ENCODE peak calls at places on chromosomes 5 and 9, in six cellular contexts. M is transverse colon, F is GM23248, D is left ventricle myocardium inferior, X is fibroblast of lung, C is heart right ventricle. I is an unnamed sample.

GRCh38 chr9:138104251-138105122 is 226.9 kb downstream of the CACNA1B start:
- DNase-seq in D (no peak), C (no peak), X (no peak), F (no peak), M (no peak), I (no peak)

GRCh38 chr5:42840279-42840678 is 28.6 kb upstream of the SELENOP start:
- DNase-seq in F (peak), M (peak), D (peak), C (peak), X (peak), I (no peak)

GRCh38 chr9:77128125-77128789 is 49.1 kb upstream of the VPS13A start:
- DNase-seq in D (no peak), F (no peak), C (no peak), X (no peak), M (no peak), I (no peak)

GRCh38 chr5:179385892-179386291 is 40.6 kb upstream of the ADAMTS2 start:
- DNase-seq in C (no peak), D (no peak), M (no peak), F (peak), X (no peak), I (no peak)

GRCh38 chr9:35664531-35665470 is at the start of gene ARHGEF39:
- DNase-seq in C (peak), F (peak), D (peak), X (peak), M (peak), I (no peak)

GRCh38 chr5:120159155-120159554 is 304.9 kb upstream of the PRR16 start:
- DNase-seq in D (no peak), M (no peak), X (no peak), C (no peak), F (no peak), I (no peak)

GRCh38 chr5:76634661-76635060 is 11.5 kb upstream of the F2RL2 start:
- DNase-seq in X (no peak), C (no peak), M (no peak), D (no peak), F (no peak), I (no peak)

GRCh38 chr5:133959643-133960042 is 8.8 kb downstream of the C5orf15 start:
- DNase-seq in C (no peak), M (no peak), D (no peak), X (no peak), F (no peak), I (no peak)

GRCh38 chr9:12916037-12916436 is 141.2 kb downstream of the LURAP1L start:
- DNase-seq in C (no peak), X (peak), M (no peak), F (peak), D (no peak), I (no peak)

GRCh38 chr5:52842111-52842510 is 54.4 kb downstream of the ITGA1 start:
- DNase-seq in F (peak), X (no peak), D (no peak), C (no peak), M (no peak), I (no peak)

GRCh38 chr5:67366961-67367360 is 170.4 kb upstream of the CD180 start:
- DNase-seq in D (no peak), X (no peak), M (no peak), C (no peak), F (no peak), I (no peak)

GRCh38 chr5:1048861-1049838 is 40.5 kb downstream of the NKD2 start:
- DNase-seq in X (no peak), C (no peak), F (no peak), D (peak), M (no peak), I (no peak)

GRCh38 chr9:35553670-35554543 is 51.2 kb upstream of the TESK1 start:
- DNase-seq in D (peak), X (peak), M (peak), F (peak), C (peak), I (no peak)

GRCh38 chr9:93660647-93661046 is 84.3 kb downstream of the PHF2 start:
- DNase-seq in X (no peak), F (no peak), D (peak), C (no peak), M (peak), I (no peak)

GRCh38 chr9:29212590-29213373 is 1639.5 kb upstream of the C9orf72 start:
- DNase-seq in D (no peak), X (no peak), M (no peak), F (peak), C (no peak), I (no peak)

GRCh38 chr5:180315762-180316212 is 23.9 kb upstream of the MAPK9 start:
- DNase-seq in C (peak), M (peak), X (peak), F (peak), D (peak), I (no peak)

GRCh38 chr9:76634356-76635054 is 129.7 kb upstream of the PCA3 start:
- DNase-seq in F (peak), M (no peak), X (peak), C (no peak), D (no peak), I (no peak)

GRCh38 chr9:78369644-78370219 is 72.8 kb downstream of the PSAT1 start:
- DNase-seq in M (peak), D (peak), C (peak), X (peak), F (peak), I (no peak)

GRCh38 chr9:136403915-136404800 is 4.2 kb upstream of the SNAPC4 start:
- DNase-seq in F (no peak), C (no peak), D (no peak), X (no peak), M (no peak), I (no peak)
- H3K4me3 ChIP-seq in F (no peak), C (no peak), D (no peak), X (no peak), M (no peak), I (no peak)

DNA sequence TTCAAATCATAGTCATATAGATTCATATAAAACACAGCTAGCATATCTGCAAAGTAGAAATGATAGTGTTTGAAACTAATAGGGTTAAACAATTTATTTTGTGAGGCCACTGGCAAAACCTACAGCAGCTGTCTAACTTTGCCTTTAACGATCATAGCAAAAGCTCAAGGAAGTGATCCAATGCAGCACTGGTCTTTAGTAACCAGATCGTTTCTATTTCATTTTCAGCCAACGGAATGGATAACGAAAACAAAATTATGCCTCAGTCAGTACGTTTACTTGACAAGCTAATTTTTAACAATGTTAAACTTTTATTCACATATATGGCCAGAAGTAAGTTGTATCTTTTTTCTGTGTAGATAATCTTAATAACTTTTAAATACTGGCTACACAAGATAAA is 17.7 kb downstream of the MLLT3 start:
- DNase-seq in D (no peak), M (no peak), X (peak), F (peak), C (no peak), I (no peak)
- H3K4me3 ChIP-seq in D (peak), M (no peak), X (peak), F (peak), C (peak), I (peak)

GRCh38 chr5:111224561-111224989 is 391 bp downstream of the CAMK4 start:
- DNase-seq in C (no peak), X (no peak), D (no peak), M (no peak), F (no peak), I (no peak)

GRCh38 chr5:111225926-111226325 is 1.7 kb downstream of the CAMK4 start:
- DNase-seq in X (no peak), M (no peak), F (no peak), D (no peak), C (no peak), I (no peak)

GRCh38 chr5:111227805-111228204 is 3.6 kb downstream of the CAMK4 start:
- DNase-seq in C (no peak), X (peak), D (no peak), F (peak), M (peak), I (no peak)

GRCh38 chr5:111227226-111227782 is 3.1 kb downstream of the CAMK4 start:
- DNase-seq in M (no peak), X (no peak), C (no peak), D (no peak), F (no peak), I (no peak)

DNA sequence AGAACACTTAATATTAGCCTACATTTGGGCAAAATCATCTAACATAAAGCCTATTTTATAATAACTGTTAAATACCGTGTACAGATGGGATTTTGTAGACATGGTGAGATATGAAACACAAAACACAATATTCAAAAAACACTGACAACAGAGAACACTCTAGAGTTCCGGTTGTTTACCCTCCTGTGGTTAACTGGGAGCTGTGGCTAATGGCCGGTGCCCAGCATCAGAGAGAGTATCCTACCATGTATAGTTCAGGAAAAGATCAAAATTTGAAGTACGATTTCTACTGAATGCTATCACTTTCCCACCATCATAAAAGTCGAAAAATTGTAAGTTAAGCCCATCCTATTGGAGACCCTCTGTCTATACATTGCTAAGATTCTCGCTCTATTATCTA is 2.4 kb downstream of the CAMK4 start:
- DNase-seq in M (no peak), F (no peak), X (no peak), C (no peak), D (no peak), I (no peak)
- H3K4me3 ChIP-seq in M (no peak), F (no peak), X (no peak), C (no peak), D (no peak), I (peak)

GRCh38 chr5:17398866-17399835 is 98.9 kb upstream of the TAF11L2 start:
- DNase-seq in F (no peak), M (no peak), D (no peak), X (no peak), C (no peak), I (no peak)

GRCh38 chr5:17401509-17402290 is 96.3 kb upstream of the TAF11L2 start:
- DNase-seq in M (no peak), C (no peak), D (no peak), X (no peak), F (no peak), I (no peak)

GRCh38 chr5:17399931-17400330 is 98.1 kb upstream of the TAF11L2 start:
- DNase-seq in F (no peak), X (no peak), D (no peak), M (no peak), C (no peak), I (no peak)

GRCh38 chr5:17402291-17403121 is 95.5 kb upstream of the TAF11L2 start:
- DNase-seq in X (no peak), D (no peak), M (no peak), C (no peak), F (no peak), I (no peak)

GRCh38 chr5:17400724-17401508 is 97.1 kb upstream of the TAF11L2 start:
- DNase-seq in C (no peak), X (no peak), M (no peak), D (no peak), F (no peak), I (no peak)
- H3K4me3 ChIP-seq in C (no peak), X (no peak), M (no peak), D (no peak), F (no peak), I (no peak)

DNA sequence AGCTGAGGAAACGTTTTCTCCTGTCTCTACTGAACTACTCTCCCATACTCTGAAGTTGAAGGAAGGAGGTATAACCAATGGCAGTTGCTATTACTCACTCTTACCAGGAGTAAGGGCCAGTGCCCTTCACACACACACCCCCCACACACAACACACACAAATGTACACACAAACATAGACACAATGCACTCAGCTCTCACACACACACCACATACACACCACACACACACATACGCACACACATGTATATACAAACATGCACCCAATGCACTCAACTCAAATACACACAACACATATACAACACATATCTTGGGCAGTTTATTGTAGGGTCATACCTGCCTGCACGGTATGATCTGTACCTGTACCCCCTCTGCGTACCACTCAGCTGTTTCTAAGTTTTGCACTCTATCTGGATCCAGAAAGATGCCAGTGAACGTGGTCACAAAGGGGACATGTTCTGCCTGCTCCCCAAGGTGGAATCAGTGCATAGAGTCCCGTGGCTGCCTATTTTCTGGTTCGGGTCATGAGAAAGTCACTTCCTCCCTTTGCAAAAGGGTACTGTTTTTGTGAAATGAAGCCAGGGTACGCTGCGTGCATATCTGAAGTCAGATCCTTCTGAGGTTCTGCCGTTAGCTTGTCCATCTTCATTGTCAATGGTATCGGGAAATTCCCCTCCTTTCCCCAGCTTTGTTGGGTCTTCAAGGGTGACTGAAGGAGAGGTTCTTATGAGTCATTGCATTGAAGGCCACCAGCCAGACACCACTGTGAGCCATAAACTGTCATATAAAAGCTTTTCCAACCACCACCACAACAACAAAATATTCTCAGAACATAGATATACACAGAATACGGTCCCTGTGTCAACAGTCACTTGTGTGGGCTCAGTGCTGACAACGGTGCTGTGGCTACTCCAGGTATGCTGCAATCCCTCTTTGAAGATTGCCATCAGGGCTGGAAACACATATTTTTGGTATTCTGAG is 131.9 kb downstream of the UGCG start:
- DNase-seq in C (no peak), D (no peak), M (no peak), F (no peak), X (no peak), I (no peak)
- H3K4me3 ChIP-seq in C (no peak), D (no peak), M (no peak), F (no peak), X (no peak), I (no peak)

DNA sequence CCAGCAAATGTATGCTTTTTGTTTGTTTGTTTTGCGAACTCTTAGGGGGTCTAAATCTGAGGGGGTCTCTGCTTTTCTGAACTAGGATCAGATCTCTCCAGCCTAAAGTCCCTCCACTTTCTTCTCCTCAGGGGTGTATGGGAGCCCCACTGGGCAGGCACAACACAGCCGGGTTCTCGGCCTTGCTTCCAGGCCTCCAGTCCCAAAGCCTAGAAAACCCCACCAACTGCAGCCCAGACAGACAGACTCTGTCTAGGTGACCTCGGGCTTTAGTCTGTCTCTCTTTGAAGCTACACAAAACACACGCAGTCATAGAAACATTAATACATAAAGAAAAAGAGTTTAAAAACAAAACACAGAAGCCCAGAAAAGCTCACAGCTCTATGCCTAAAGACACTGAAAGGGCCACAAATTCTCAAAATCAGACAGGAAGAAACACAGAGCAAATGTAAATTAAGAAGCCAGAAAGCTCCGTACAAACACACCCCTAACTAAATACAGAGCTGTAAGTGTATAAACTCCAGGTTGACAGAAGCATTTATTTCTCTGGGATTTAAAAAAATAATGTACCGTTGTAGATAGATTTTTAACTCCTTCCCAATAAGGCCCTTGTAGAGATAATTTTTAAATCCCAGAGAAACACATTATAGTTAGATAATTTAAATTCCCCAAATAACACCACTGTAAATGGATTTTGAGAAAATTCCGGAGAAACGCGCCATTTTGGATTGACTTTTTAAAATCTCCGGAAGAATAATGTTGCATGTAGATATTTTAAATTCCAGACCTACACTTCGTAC is 2.0 kb downstream of the PITX1 start:
- DNase-seq in X (no peak), F (no peak), C (no peak), D (peak), M (no peak), I (no peak)
- H3K4me3 ChIP-seq in X (no peak), F (peak), C (no peak), D (peak), M (no peak), I (peak)